ENCODE peak calls at places on chromosome 13, in four cellular contexts. One of them, this sample, is unnamed.

GRCh38 chr13:32911506-32911905 is 104.7 kb upstream of the KL start:
- DNase-seq in nephron progenitor cell: peak
- DNase-seq in mesendoderm: peak
- DNase-seq in BJ: no peak
- DNase-seq in this sample: no peak

GRCh38 chr13:36709136-36709895 is 35.5 kb downstream of the SERTM1 start:
- DNase-seq in mesendoderm: no peak
- DNase-seq in nephron progenitor cell: no peak
- DNase-seq in BJ: no peak
- DNase-seq in this sample: no peak

GRCh38 chr13:79469608-79470007 is 11.3 kb upstream of the NDFIP2 start:
- DNase-seq in nephron progenitor cell: no peak
- DNase-seq in BJ: no peak
- DNase-seq in mesendoderm: no peak
- DNase-seq in this sample: no peak

GRCh38 chr13:82176761-82177160 is 1705.5 kb downstream of the SLITRK1 start:
- DNase-seq in BJ: no peak
- DNase-seq in nephron progenitor cell: no peak
- DNase-seq in mesendoderm: no peak
- DNase-seq in this sample: no peak

GRCh38 chr13:99386495-99386894 is 79.3 kb upstream of the GPR183 start:
- DNase-seq in nephron progenitor cell: no peak
- DNase-seq in BJ: no peak
- DNase-seq in mesendoderm: peak
- DNase-seq in this sample: peak

GRCh38 chr13:42395066-42395821 is 123.3 kb downstream of the AKAP11 start:
- DNase-seq in mesendoderm: no peak
- DNase-seq in BJ: no peak
- DNase-seq in nephron progenitor cell: no peak
- DNase-seq in this sample: no peak

GRCh38 chr13:76647550-76647949 is 238.7 kb downstream of the KCTD12 start:
- DNase-seq in nephron progenitor cell: no peak
- DNase-seq in mesendoderm: peak
- DNase-seq in BJ: peak
- DNase-seq in this sample: no peak

GRCh38 chr13:99087954-99088491 is 110.2 kb upstream of the DOCK9 start:
- DNase-seq in mesendoderm: no peak
- DNase-seq in nephron progenitor cell: peak
- DNase-seq in BJ: no peak
- DNase-seq in this sample: no peak